ENCODE peak calls at places on chromosomes 11 and 22, in ten cellular contexts. O is activated CD4-positive, alpha-beta T cell treated with anti-CD3 and anti-CD28 coated beads, Interleukin-2, amount 50 U/mL, for 4 hours; E is effector memory CD4-positive, alpha-beta T cell; T is right lobe of liver; C is activated naive CD4-positive, alpha-beta T cell treated with anti-CD3 and anti-CD28 coated beads, Interleukin-2, amount 10 ng/mL, durations not matched to agents 7 days and 5 days; X is GM04503; V is astrocyte of the spinal cord; D is NCI-H524 treated with DMSO at 0.1 percent for 48 hours; S is T-helper 17 cell; I is T-cell. Z is an unnamed sample.

GRCh38 chr11:111137846-111138245 is 107.7 kb upstream of the POU2AF2 start:
- DNase-seq in X (no peak), T (no peak), O (no peak), S (no peak), D (no peak), C (no peak), V (no peak), E (no peak), I (no peak), Z (no peak)

GRCh38 chr11:2434506-2435255 is 9.6 kb downstream of the TRPM5 start:
- DNase-seq in C (no peak), V (no peak), X (no peak), T (no peak), E (no peak), I (no peak), D (no peak), S (no peak), O (no peak), Z (no peak)

GRCh38 chr11:18721576-18722292 is 4.3 kb downstream of the IGSF22 start:
- DNase-seq in D (no peak), E (no peak), V (peak; percentile 31), O (peak; percentile 38), T (no peak), I (peak; percentile 23), X (no peak), S (peak; percentile 27), C (peak; percentile 66), Z (peak; percentile 60)

GRCh38 chr11:33437529-33437928 is 180.3 kb downstream of the HIPK3 start:
- DNase-seq in D (no peak), X (no peak), C (no peak), O (no peak), T (no peak), I (no peak), E (no peak), S (no peak), V (no peak), Z (no peak)

GRCh38 chr11:111387318-111387863 is 8.3 kb upstream of the POU2AF1 start:
- DNase-seq in T (peak; percentile 80), O (no peak), C (no peak), I (no peak), D (peak; percentile 62), E (no peak), X (no peak), V (no peak), S (no peak), Z (no peak)

GRCh38 chr22:36330655-36331305 is 57.0 kb downstream of the MYH9 start:
- DNase-seq in T (peak; percentile 63), S (no peak), D (no peak), X (no peak), V (peak; percentile 82), I (no peak), O (no peak), C (peak; percentile 49), E (peak; percentile 22), Z (peak; percentile 52)

GRCh38 chr22:49057910-49058309 is 769.8 kb downstream of the BRD1 start:
- DNase-seq in D (no peak), I (no peak), S (no peak), O (no peak), C (no peak), T (no peak), X (no peak), E (no peak), V (no peak), Z (no peak)

GRCh38 chr22:27568265-27568664 is 233.3 kb downstream of the MN1 start:
- DNase-seq in I (no peak), E (no peak), C (no peak), D (no peak), S (no peak), O (no peak), X (no peak), V (no peak), T (no peak), Z (no peak)

GRCh38 chr11:107357877-107358276 is 99.7 kb downstream of the CWF19L2 start:
- DNase-seq in X (no peak), I (no peak), T (no peak), E (no peak), C (no peak), O (no peak), V (no peak), D (no peak), S (no peak), Z (no peak)

GRCh38 chr11:75265851-75266531 is 25.4 kb downstream of the TPBGL start:
- DNase-seq in C (peak; percentile 13), T (no peak), S (no peak), E (no peak), O (no peak), V (no peak), I (no peak), D (no peak), X (no peak), Z (no peak)

GRCh38 chr11:44028401-44028800 is 19.4 kb upstream of the ACCSL start:
- DNase-seq in E (no peak), C (no peak), X (no peak), O (no peak), V (no peak), I (no peak), T (no peak), D (no peak), S (no peak), Z (no peak)

GRCh38 chr11:1254733-1255132 is 31.9 kb downstream of the MUC5B start:
- DNase-seq in C (no peak), O (no peak), V (no peak), X (no peak), S (no peak), D (no peak), E (no peak), I (no peak), T (no peak), Z (no peak)

GRCh38 chr11:36753960-36754359 is 155.9 kb upstream of the RAG2 start:
- DNase-seq in E (no peak), T (no peak), X (no peak), S (no peak), I (no peak), V (no peak), C (no peak), D (no peak), O (no peak), Z (no peak)

GRCh38 chr11:57406337-57406904 is 16.0 kb upstream of the PRG2 start:
- DNase-seq in C (no peak), E (no peak), T (no peak), O (no peak), I (no peak), X (no peak), D (no peak), S (no peak), V (peak; percentile 31), Z (peak; percentile 79)

GRCh38 chr11:6682591-6682935 is 577 bp downstream of the MRPL17 start:
- DNase-seq in V (no peak), X (no peak), O (no peak), E (no peak), D (no peak), T (no peak), S (no peak), C (no peak), I (no peak), Z (peak; percentile 50)

GRCh38 chr11:120974980-120975379 is 48.9 kb upstream of the TBCEL start:
- DNase-seq in C (no peak), X (no peak), V (no peak), O (no peak), T (no peak), I (no peak), S (no peak), E (no peak), D (no peak), Z (no peak)

GRCh38 chr11:26931248-26931631 is 62.7 kb upstream of the FIBIN start:
- DNase-seq in S (no peak), I (no peak), E (no peak), O (no peak), T (no peak), D (no peak), C (no peak), V (peak; percentile 61), X (peak; percentile 55), Z (no peak)

GRCh38 chr11:27331984-27332383 is 31.0 kb downstream of the CCDC34 start:
- DNase-seq in T (no peak), I (no peak), E (no peak), O (no peak), X (no peak), S (no peak), V (no peak), C (no peak), D (no peak), Z (no peak)

GRCh38 chr11:19525714-19526113 is 186.9 kb upstream of the NAV2 start:
- DNase-seq in X (no peak), D (no peak), C (no peak), O (no peak), T (no peak), I (no peak), S (no peak), V (no peak), E (no peak), Z (no peak)

GRCh38 chr22:46572911-46573780 is 35.7 kb upstream of the CELSR1 start:
- DNase-seq in O (no peak), V (no peak), X (no peak), I (no peak), T (peak; percentile 13), S (no peak), D (no peak), C (no peak), E (no peak), Z (no peak)

GRCh38 chr22:16810188-16810802 is 14.9 kb downstream of the XKR3 start:
- DNase-seq in O (no peak), I (no peak), V (no peak), C (no peak), E (no peak), D (no peak), X (no peak), S (no peak), T (no peak), Z (no peak)

GRCh38 chr11:117145393-117145761 is 1.3 kb downstream of the PAFAH1B2 start:
- DNase-seq in I (no peak), E (no peak), X (no peak), O (no peak), S (no peak), D (no peak), C (no peak), T (no peak), V (peak; percentile 41), Z (peak; percentile 69)

GRCh38 chr22:38485783-38486182 is 17.9 kb downstream of the KDELR3 start:
- DNase-seq in S (no peak), E (no peak), I (no peak), O (no peak), V (no peak), D (no peak), X (no peak), T (peak; percentile 36), C (no peak), Z (peak; percentile 54)

GRCh38 chr11:118634435-118635236 is 27.2 kb downstream of the PHLDB1 start:
- DNase-seq in I (peak; percentile 15), D (no peak), S (no peak), O (no peak), C (peak; percentile 36), X (no peak), T (peak; percentile 83), E (no peak), V (peak; percentile 76), Z (no peak)

GRCh38 chr22:37148031-37148651 is 1.6 kb downstream of the IL2RB start:
- DNase-seq in S (no peak), O (peak; percentile 35), T (no peak), V (no peak), D (no peak), C (peak; percentile 58), I (peak; percentile 27), E (no peak), X (no peak), Z (no peak)

GRCh38 chr11:11157201-11157600 is 195.8 kb downstream of the CSNK2A3 start:
- DNase-seq in X (no peak), O (peak; percentile 54), S (peak; percentile 29), D (no peak), V (peak; percentile 5), T (peak; percentile 52), E (no peak), I (peak; percentile 65), C (peak; percentile 73), Z (peak; percentile 49)

GRCh38 chr11:128726464-128727139 is 32.7 kb downstream of the FLI1 start:
- DNase-seq in I (peak; percentile 55), S (no peak), C (peak; percentile 71), V (no peak), X (no peak), O (peak; percentile 26), T (no peak), D (no peak), E (peak; percentile 11), Z (peak; percentile 92)

GRCh38 chr11:130477646-130478203 is 29.3 kb downstream of the ADAMTS15 start:
- DNase-seq in O (no peak), C (no peak), E (no peak), X (no peak), S (no peak), V (peak; percentile 39), T (no peak), I (no peak), D (no peak), Z (no peak)